ENCODE peak calls at places on chromosomes 6 and 20, in ten cellular contexts. F is GM23338, Z is MM.1S, T is sigmoid colon, G is kidney epithelial cell, H is astrocyte of the spinal cord, B is upper lobe of left lung, X is heart left ventricle, L is stomach, E is left ventricle myocardium inferior. M is an unnamed sample.

GRCh38 chr20:3262566-3262965 is 23.6 kb upstream of the SLC4A11 start:
- DNase-seq in F (no peak), Z (peak; percentile 5), T (no peak), G (no peak), H (no peak), B (no peak), X (no peak), L (no peak), E (no peak), M (no peak)

GRCh38 chr6:21740719-21741118 is 147.2 kb downstream of the SOX4 start:
- DNase-seq in F (peak; percentile 50), Z (no peak), T (no peak), G (no peak), H (peak; percentile 72), B (no peak), X (no peak), L (no peak), E (no peak), M (no peak)

GRCh38 chr6:111997863-111998191 is 56.1 kb upstream of the CCN6 start:
- DNase-seq in F (no peak), Z (no peak), T (peak; percentile 81), G (no peak), H (no peak), B (no peak), X (no peak), L (no peak), E (peak; percentile 50), M (no peak)

GRCh38 chr20:9838035-9838377 is 870 bp downstream of the PAK5 start:
- DNase-seq in F (peak; percentile 6), Z (no peak), T (no peak), G (no peak), H (no peak), B (peak; percentile 50), X (no peak), L (no peak), E (no peak), M (no peak)

GRCh38 chr6:20693466-20694063 is 159.3 kb downstream of the CDKAL1 start:
- DNase-seq in F (no peak), Z (no peak), T (no peak), G (no peak), H (no peak), B (no peak), X (no peak), L (no peak), E (no peak), M (no peak)

GRCh38 chr6:91697010-91697694 is 1110.3 kb upstream of the MAP3K7 start:
- DNase-seq in F (no peak), Z (no peak), T (no peak), G (no peak), H (no peak), B (no peak), X (no peak), L (no peak), E (no peak), M (no peak)

GRCh38 chr20:62149532-62150235 is 6.1 kb downstream of the SS18L1 start:
- DNase-seq in F (peak; percentile 79), Z (no peak), T (no peak), G (no peak), H (no peak), B (no peak), X (no peak), L (no peak), E (no peak), M (no peak)

GRCh38 chr6:107977283-107977682 is 19.3 kb upstream of the SEC63 start:
- DNase-seq in F (peak; percentile 70), Z (no peak), T (no peak), G (no peak), H (peak; percentile 56), B (no peak), X (no peak), L (no peak), E (no peak), M (no peak)

GRCh38 chr20:62535282-62535811 is 59.6 kb upstream of the GATA5 start:
- DNase-seq in F (no peak), Z (no peak), T (no peak), G (no peak), H (no peak), B (peak; percentile 63), X (no peak), L (no peak), E (no peak), M (no peak)

GRCh38 chr20:40251284-40251932 is 437.6 kb downstream of the MAFB start:
- DNase-seq in F (peak; percentile 90), Z (peak; percentile 23), T (no peak), G (no peak), H (no peak), B (peak; percentile 34), X (no peak), L (no peak), E (no peak), M (no peak)

GRCh38 chr6:46734867-46735719 is at the start of gene PLA2G7:
- DNase-seq in F (peak; percentile 78), Z (no peak), T (peak; percentile 63), G (no peak), H (peak; percentile 11), B (peak; percentile 86), X (no peak), L (no peak), E (peak; percentile 17), M (no peak)

GRCh38 chr20:5195655-5196054 is 68.8 kb downstream of the CDS2 start:
- DNase-seq in F (no peak), Z (no peak), T (no peak), G (no peak), H (peak; percentile 42), B (no peak), X (no peak), L (no peak), E (no peak), M (no peak)

GRCh38 chr6:157107915-157108651 is 215.2 kb downstream of the TMEM242 start:
- DNase-seq in F (no peak), Z (no peak), T (no peak), G (peak; percentile 48), H (peak; percentile 95), B (no peak), X (no peak), L (no peak), E (no peak), M (no peak)

GRCh38 chr6:36793913-36794703 is 45.1 kb downstream of the CPNE5 start:
- DNase-seq in F (peak; percentile 37), Z (no peak), T (no peak), G (no peak), H (no peak), B (no peak), X (no peak), L (no peak), E (no peak), M (no peak)

GRCh38 chr6:158645064-158646022 is 800 bp upstream of the DYNLT1 start:
- DNase-seq in F (no peak), Z (peak; percentile 64), T (peak; percentile 12), G (no peak), H (no peak), B (no peak), X (no peak), L (peak; percentile 14), E (no peak), M (no peak)

DNA sequence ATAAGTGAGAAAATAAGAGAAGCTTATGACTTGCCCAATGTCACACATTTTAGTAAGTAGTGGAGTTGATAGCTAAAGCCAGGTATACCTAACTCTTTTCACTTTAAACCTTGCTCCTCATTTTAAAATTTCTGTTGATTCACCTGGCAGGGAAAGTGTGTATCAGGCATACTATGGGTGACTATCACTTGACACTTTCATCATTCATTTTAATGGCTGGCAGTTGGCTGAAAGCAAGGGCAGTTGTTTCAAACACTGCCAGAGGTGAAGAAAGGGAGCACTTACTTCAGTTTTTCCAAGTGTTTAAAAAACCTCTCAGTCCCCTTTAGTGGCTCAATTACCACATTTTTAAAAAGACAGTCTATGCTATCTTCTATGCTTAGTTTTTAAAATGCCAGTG is 78.2 kb upstream of the EMILIN3 start:
- DNase-seq in F (no peak), Z (no peak), T (no peak), G (no peak), H (no peak), B (no peak), X (no peak), L (no peak), E (no peak), M (no peak)
- TF ChIP-seq CTCF in F (no peak), Z (no peak), T (no peak), G (no peak), H (no peak), B (no peak), X (no peak), L (no peak), E (no peak), M (no peak)

GRCh38 chr6:151327079-151327478 is 64.3 kb downstream of the ZBTB2 start:
- DNase-seq in F (no peak), Z (no peak), T (no peak), G (no peak), H (no peak), B (no peak), X (no peak), L (no peak), E (no peak), M (no peak)

GRCh38 chr6:151322570-151322969 is 68.8 kb downstream of the ZBTB2 start:
- DNase-seq in F (no peak), Z (no peak), T (no peak), G (no peak), H (no peak), B (peak; percentile 43), X (no peak), L (no peak), E (no peak), M (no peak)

GRCh38 chr6:151321438-151321837 is 69.9 kb downstream of the ZBTB2 start:
- DNase-seq in F (no peak), Z (no peak), T (no peak), G (no peak), H (no peak), B (no peak), X (no peak), L (no peak), E (no peak), M (no peak)

GRCh38 chr6:151324079-151324825 is 67.1 kb downstream of the ZBTB2 start:
- DNase-seq in F (peak; percentile 91), Z (peak; percentile 35), T (peak; percentile 97), G (peak; percentile 63), H (peak; percentile 90), B (peak; percentile 92), X (peak; percentile 84), L (peak; percentile 80), E (peak; percentile 77), M (peak; percentile 57)

GRCh38 chr6:151325075-151326050 is 66.0 kb downstream of the ZBTB2 start:
- DNase-seq in F (peak; percentile 75), Z (no peak), T (peak; percentile 92), G (peak; percentile 38), H (peak; percentile 79), B (peak; percentile 87), X (peak; percentile 62), L (peak; percentile 48), E (peak; percentile 49), M (peak; percentile 75)
- H3K4me3 ChIP-seq in F (peak overlapping the region; percentile 60), Z (peak overlapping the region; percentile 40), T (peak overlapping the region; percentile 43), G (peak overlapping the region; percentile 61), H (peak overlapping the region; percentile 74), B (peak overlapping the region; percentile 58), X (peak overlapping the region; percentile 44), L (peak overlapping the region; percentile 55), E (peak overlapping the region; percentile 69), M (peak overlapping the region; percentile 13)

GRCh38 chr6:1395496-1395895 is 6.1 kb downstream of the FOXF2 start:
- DNase-seq in F (no peak), Z (no peak), T (no peak), G (no peak), H (no peak), B (no peak), X (no peak), L (no peak), E (no peak), M (no peak)
- TF ChIP-seq CTCF in F (no peak), Z (no peak), T (no peak), G (no peak), H (no peak), B (no peak), X (no peak), L (no peak), E (no peak), M (no peak)

GRCh38 chr20:52105573-52106422 is 85.8 kb downstream of the ZFP64 start:
- DNase-seq in F (peak; percentile 96), Z (no peak), T (no peak), G (no peak), H (peak; percentile 48), B (peak; percentile 81), X (no peak), L (no peak), E (no peak), M (no peak)
- H3K4me3 ChIP-seq in F (peak overlapping the region; percentile 84), Z (no peak overlapping the region), T (peak overlapping the region; percentile 23), G (peak overlapping the region; percentile 69), H (peak overlapping the region; percentile 61), B (peak overlapping the region; percentile 31), X (no peak overlapping the region), L (peak overlapping the region; percentile 41), E (peak overlapping the region; percentile 64), M (peak overlapping the region; percentile 18)